ENCODE peak calls at places on chromosomes 7 and 10, in six cellular contexts. A is H54; L is IMR-90; G is activated naive CD8-positive, alpha-beta T cell treated with anti-CD3 and anti-CD28 coated beads, Interleukin-2, amount 50 U/mL, for 24 hours; V is NCI-H1417; H is GM12892. X is an unnamed sample.

GRCh38 chr7:36545291-36545690 is 155.6 kb downstream of the ANLN start:
- DNase-seq in G (no peak), L (no peak), A (no peak), V (no peak), H (no peak), X (no peak)

GRCh38 chr7:2541291-2542010 is 13.9 kb downstream of the BRAT1 start:
- DNase-seq in V (no peak), L (no peak), A (peak; percentile 10), H (no peak), G (no peak), X (peak; percentile 39)

GRCh38 chr7:81267508-81267907 is 348.7 kb upstream of the SEMA3C start:
- DNase-seq in A (no peak), L (peak; percentile 43), H (no peak), V (peak; percentile 32), G (no peak), X (no peak)

GRCh38 chr10:125995726-125996304 is 99.5 kb downstream of the FANK1 start:
- DNase-seq in H (no peak), L (no peak), G (no peak), A (no peak), V (no peak), X (no peak)

GRCh38 chr10:73136627-73137026 is 26.4 kb downstream of the NUDT13 start:
- DNase-seq in H (no peak), L (peak; percentile 78), G (no peak), V (no peak), A (no peak), X (no peak)

GRCh38 chr10:124125305-124126116 is 32.1 kb upstream of the CHST15 start:
- DNase-seq in V (no peak), L (no peak), H (no peak), G (no peak), A (no peak), X (no peak)

GRCh38 chr7:44217133-44217714 is 16.4 kb downstream of the YKT6 start:
- DNase-seq in V (no peak), L (no peak), A (no peak), H (no peak), G (no peak), X (peak; percentile 41)

GRCh38 chr10:107915277-107915634 is 750.8 kb upstream of the SORCS1 start:
- DNase-seq in V (no peak), G (no peak), L (no peak), H (no peak), A (no peak), X (no peak)

GRCh38 chr7:26743205-26743604 is 121.2 kb downstream of the SKAP2 start:
- DNase-seq in G (no peak), H (no peak), A (no peak), V (no peak), L (peak; percentile 13), X (no peak)

GRCh38 chr10:97234403-97234802 is 48.6 kb upstream of the SLIT1 start:
- DNase-seq in H (no peak), G (no peak), V (peak; percentile 1), L (peak; percentile 64), A (no peak), X (peak; percentile 49)

GRCh38 chr10:52864459-52865106 is 92.0 kb upstream of the MBL2 start:
- DNase-seq in L (peak; percentile 99), H (no peak), G (no peak), V (no peak), A (peak; percentile 80), X (no peak)

GRCh38 chr10:59580257-59580863 is 129.3 kb downstream of the SLC16A9 start:
- DNase-seq in L (peak; percentile 58), G (no peak), H (no peak), V (no peak), A (no peak), X (peak; percentile 45)

GRCh38 chr7:13032524-13032923 is 345.1 kb downstream of the ARL4A start:
- DNase-seq in H (no peak), V (peak; percentile 11), G (no peak), L (no peak), A (no peak), X (no peak)

GRCh38 chr10:1611936-1612550 is 125.3 kb downstream of the ADARB2 start:
- DNase-seq in A (no peak), H (no peak), L (no peak), G (no peak), V (peak; percentile 3), X (no peak)

GRCh38 chr7:3300221-3300650 is 816 bp upstream of the SDK1 start:
- DNase-seq in A (peak; percentile 52), G (peak; percentile 4), V (no peak), H (no peak), L (peak; percentile 15), X (peak; percentile 64)

GRCh38 chr10:90579602-90580242 is 278.1 kb downstream of the HTR7 start:
- DNase-seq in H (no peak), L (peak; percentile 52), A (no peak), G (no peak), V (no peak), X (no peak)

GRCh38 chr10:89494068-89494467 is 41.3 kb downstream of the SLC16A12 start:
- DNase-seq in A (no peak), L (no peak), H (no peak), V (no peak), G (no peak), X (no peak)

GRCh38 chr7:82594665-82595064 is 151.1 kb upstream of the CACNA2D1 start:
- DNase-seq in L (no peak), H (no peak), V (peak; percentile 85), A (no peak), G (no peak), X (no peak)

GRCh38 chr7:22859676-22860290 is 37.1 kb upstream of the TOMM7 start:
- DNase-seq in L (no peak), A (no peak), G (no peak), H (no peak), V (no peak), X (no peak)

GRCh38 chr7:61111-61510 is 131.3 kb upstream of the FAM20C start:
- DNase-seq in G (no peak), A (no peak), V (no peak), H (no peak), L (no peak), X (no peak)

GRCh38 chr10:72349438-72349837 is 5.3 kb downstream of the DNAJB12 start:
- DNase-seq in L (no peak), A (no peak), V (no peak), H (no peak), G (no peak), X (no peak)

GRCh38 chr7:54877683-54878082 is 118.7 kb upstream of the SEC61G start:
- DNase-seq in G (no peak), L (no peak), A (no peak), V (no peak), H (no peak), X (no peak)

GRCh38 chr7:42283553-42283952 is 46.5 kb upstream of the GLI3 start:
- DNase-seq in H (no peak), L (no peak), V (no peak), A (no peak), G (no peak), X (no peak)

GRCh38 chr7:149202831-149203231 is 7.5 kb downstream of the ZNF282 start:
- DNase-seq in V (no peak), L (peak; percentile 31), H (no peak), G (no peak), A (no peak), X (no peak)

GRCh38 chr7:155506854-155507337 is 39.5 kb downstream of the CNPY1 start:
- DNase-seq in G (no peak), V (no peak), A (no peak), L (peak; percentile 16), H (no peak), X (no peak)

GRCh38 chr7:28144266-28144665 is 36.3 kb downstream of the JAZF1 start:
- DNase-seq in H (no peak), G (no peak), A (no peak), L (no peak), V (peak; percentile 67), X (peak; percentile 70)

GRCh38 chr10:6347391-6347951 is 144.7 kb downstream of the PFKFB3 start:
- DNase-seq in G (peak; percentile 66), H (no peak), A (no peak), V (no peak), L (peak; percentile 7), X (no peak)

GRCh38 chr7:42103456-42103855 is 133.6 kb downstream of the GLI3 start:
- DNase-seq in A (no peak), H (no peak), G (no peak), L (peak; percentile 44), V (no peak), X (no peak)

GRCh38 chr7:111953611-111954010 is 252.6 kb downstream of the DOCK4 start:
- DNase-seq in V (peak; percentile 10), L (no peak), H (no peak), A (no peak), G (no peak), X (peak; percentile 41)

GRCh38 chr10:43965033-43965917 is 316.6 kb upstream of the ZNF32 start:
- DNase-seq in L (peak; percentile 26), H (no peak), V (no peak), A (no peak), G (no peak), X (no peak)

GRCh38 chr10:71397340-71398212 is 856 bp downstream of the CDH23 start:
- DNase-seq in G (no peak), H (no peak), A (no peak), V (peak; percentile 60), L (no peak), X (peak; percentile 76)

GRCh38 chr10:24727811-24728210 is 4.1 kb upstream of the ARHGAP21 start:
- DNase-seq in H (no peak), V (no peak), G (no peak), A (no peak), L (no peak), X (no peak)

GRCh38 chr10:129868470-129869035 is 95.5 kb downstream of the EBF3 start:
- DNase-seq in H (no peak), A (no peak), L (no peak), V (no peak), G (no peak), X (no peak)